ENCODE peak calls at places on chromosomes 16 and 17, in five cellular contexts. V is lower leg skin, W is fibroblast of mammary gland, O is HepG2, J is AG10803. I is an unnamed sample.

GRCh38 chr16:84976644-84977400 is 34.5 kb downstream of the ZDHHC7 start:
- DNase-seq in V (peak; percentile 56), W (no peak), O (peak; percentile 97), J (no peak), I (no peak)

GRCh38 chr16:85720319-85720637 is 30.6 kb downstream of the C16orf74 start:
- DNase-seq in W (no peak), V (no peak), O (peak; percentile 35), J (peak; percentile 19), I (no peak)

GRCh38 chr16:84087461-84088151 is 29.1 kb downstream of the MBTPS1 start:
- DNase-seq in W (no peak), V (no peak), O (no peak), J (no peak), I (no peak)

GRCh38 chr17:7014995-7015586 is 2.7 kb downstream of the RNASEK start:
- DNase-seq in W (peak; percentile 48), V (peak; percentile 29), O (no peak), J (peak; percentile 59), I (peak; percentile 70)

GRCh38 chr16:87086156-87086555 is 231.0 kb downstream of the C16orf95 start:
- DNase-seq in V (no peak), J (peak; percentile 59), W (peak; percentile 67), O (no peak), I (no peak)

GRCh38 chr17:11404431-11404830 is 163.4 kb downstream of the SHISA6 start:
- DNase-seq in W (no peak), V (no peak), J (no peak), O (no peak), I (no peak)

GRCh38 chr17:74369221-74369620 is 1.9 kb downstream of the GPR142 start:
- DNase-seq in O (no peak), V (no peak), J (no peak), W (no peak), I (no peak)

GRCh38 chr16:7367309-7367708 is 34.7 kb downstream of the RBFOX1 start:
- DNase-seq in J (no peak), O (no peak), V (no peak), W (no peak), I (no peak)

GRCh38 chr16:16004314-16004749 is 54.9 kb downstream of the ABCC1 start:
- DNase-seq in O (no peak), J (peak; percentile 74), V (no peak), W (peak; percentile 84), I (peak; percentile 87)

GRCh38 chr17:77325826-77326581 is 185.2 kb downstream of the SEC14L1 start:
- DNase-seq in J (peak; percentile 29), V (peak; percentile 22), O (no peak), W (peak; percentile 47), I (peak; percentile 67)

GRCh38 chr17:28112199-28112995 is 69.9 kb downstream of the NLK start:
- DNase-seq in V (no peak), W (peak; percentile 30), O (no peak), J (peak; percentile 39), I (peak; percentile 64)

GRCh38 chr17:83067071-83067717 is 12.2 kb upstream of the METRNL start:
- DNase-seq in J (no peak), W (no peak), V (no peak), O (no peak), I (no peak)

GRCh38 chr16:75762746-75763145 is 36.5 kb upstream of the CPHXL start:
- DNase-seq in O (no peak), J (no peak), V (no peak), W (no peak), I (no peak)

GRCh38 chr17:61371606-61372005 is 28.0 kb upstream of the TBX2 start:
- DNase-seq in J (no peak), V (no peak), W (no peak), O (no peak), I (no peak)

GRCh38 chr16:35752012-35752772 is 2292.8 kb downstream of the TP53TG3F start:
- DNase-seq in V (no peak), O (no peak), J (no peak), W (no peak), I (no peak)

GRCh38 chr17:20009052-20009301 is 182 bp upstream of the SPECC1 start:
- DNase-seq in O (no peak), W (no peak), J (no peak), V (no peak), I (no peak)
- TF ChIP-seq CTCF in O (no peak), W (no peak), J (no peak), V (no peak), I (peak; percentile 86)

GRCh38 chr17:37702605-37703004 is 42.3 kb downstream of the HNF1B start:
- DNase-seq in W (peak; percentile 76), J (peak; percentile 87), V (no peak), O (no peak), I (peak; percentile 61)
- TF ChIP-seq CTCF in W (no peak), J (peak; percentile 23), V (no peak), O (no peak), I (no peak)

DNA sequence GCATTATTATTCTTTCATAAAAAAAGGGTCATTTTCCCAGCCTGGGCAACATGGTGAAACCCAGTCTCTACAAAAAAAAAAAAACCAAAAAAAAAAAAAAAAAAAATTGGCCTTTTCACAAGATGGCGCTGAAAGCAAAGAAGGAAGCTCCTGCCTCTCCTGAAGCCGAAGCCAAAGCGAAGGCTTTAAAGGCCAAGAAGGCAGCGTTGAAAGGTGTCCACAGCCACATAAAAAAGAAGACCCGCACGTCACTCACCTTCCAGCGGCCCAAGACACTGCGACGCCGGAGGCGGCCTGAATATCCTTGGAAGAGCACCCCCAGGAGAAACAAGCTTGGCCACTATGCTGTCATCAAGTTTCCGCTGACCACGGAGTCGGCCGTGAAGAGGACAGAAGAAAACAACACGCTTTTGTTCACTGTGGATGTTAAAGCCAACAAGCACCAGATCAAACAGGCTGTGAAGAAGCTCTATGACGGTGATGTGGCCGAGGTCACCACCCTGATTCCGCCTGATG is 4.9 kb upstream of the PGAP6 start:
- DNase-seq in J (no peak), V (no peak), O (no peak), W (no peak), I (peak; percentile 28)
- TF ChIP-seq CTCF in J (no peak), V (no peak), O (peak; percentile 22), W (no peak), I (no peak)

DNA sequence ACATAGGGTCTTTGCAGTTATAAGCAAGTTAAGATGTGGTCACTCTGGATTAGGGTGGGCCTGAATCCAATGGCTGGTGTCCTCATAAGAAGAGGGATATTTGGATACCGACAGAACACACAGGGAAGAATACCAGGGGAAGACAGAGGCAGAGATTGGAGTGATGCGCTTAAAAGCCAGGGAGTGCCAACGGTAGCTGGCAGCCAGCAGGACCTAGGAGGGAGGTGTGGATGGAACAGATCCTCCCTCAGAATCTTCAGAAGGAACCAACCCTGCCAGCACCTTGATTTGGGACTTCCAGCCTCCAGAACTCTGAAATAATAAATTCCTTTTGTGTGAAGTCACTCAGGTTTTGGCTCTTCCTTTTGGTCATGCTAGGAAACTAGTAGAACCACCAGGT is 110.2 kb upstream of the CACNG3 start:
- DNase-seq in W (no peak), J (no peak), V (no peak), O (no peak), I (no peak)
- TF ChIP-seq CTCF in W (no peak), J (no peak), V (no peak), O (no peak), I (no peak)

DNA sequence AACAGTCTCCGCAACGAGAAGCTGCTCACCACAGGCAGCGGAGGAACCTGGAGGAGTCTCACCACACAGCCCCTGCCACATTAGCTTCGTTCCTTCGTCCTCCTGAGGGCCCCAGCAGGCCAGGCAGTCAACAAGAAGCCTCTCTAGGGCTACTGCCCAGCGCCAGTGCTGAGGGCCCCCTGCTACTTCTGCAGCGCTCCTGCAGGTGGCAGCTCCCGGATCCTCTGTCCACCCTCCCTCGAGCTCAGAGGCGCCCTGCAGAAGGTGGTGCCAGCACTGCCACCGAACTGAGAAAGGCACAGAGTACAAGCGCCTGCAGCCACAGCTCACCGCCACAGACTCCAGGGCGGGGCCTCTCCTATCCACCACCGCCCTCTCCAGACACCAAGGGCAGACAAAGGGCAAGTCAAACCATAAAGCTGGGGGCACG is 27.3 kb downstream of the KDM8 start:
- DNase-seq in V (no peak), O (no peak), W (no peak), J (no peak), I (no peak)
- TF ChIP-seq CTCF in V (no peak), O (no peak), W (no peak), J (no peak), I (no peak)

DNA sequence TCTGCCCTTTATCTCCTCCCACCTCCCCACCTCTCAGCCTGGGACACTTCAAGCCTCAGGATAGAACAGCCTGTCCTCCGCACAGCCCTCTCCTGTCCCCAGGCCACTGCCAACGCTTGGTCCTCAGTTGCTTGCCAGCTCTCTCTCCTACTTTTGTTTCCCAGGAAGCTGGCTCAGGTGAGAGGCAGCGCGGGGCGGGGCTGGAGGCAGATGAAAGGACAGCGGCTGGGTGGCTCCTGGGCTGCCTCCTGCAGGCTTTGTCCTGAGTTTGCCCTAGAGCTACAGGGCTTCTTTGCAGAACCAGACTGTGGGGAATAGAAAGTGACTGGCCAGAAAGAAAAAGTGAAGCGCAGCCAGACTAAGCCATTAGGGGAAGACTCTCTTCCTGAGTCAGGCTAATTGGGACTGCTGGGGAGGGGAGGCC is 48.2 kb upstream of the CDC42EP4 start:
- DNase-seq in V (no peak), J (no peak), O (peak; percentile 72), W (no peak), I (no peak)
- TF ChIP-seq CTCF in V (no peak), J (no peak), O (peak; percentile 70), W (no peak), I (no peak)

I was measured in fibroblast of villous mesenchyme.